ENCODE peak calls at places on chromosomes 1 and 21, in eight cellular contexts. P is effector memory CD4-positive, alpha-beta T cell; W is neuronal stem cell; O is CD4-positive, alpha-beta memory T cell; Y is neural progenitor cell; I is adipocyte; V is transverse colon; F is aorta. X is an unnamed sample.

GRCh38 chr1:232369451-232369850 is 260.5 kb downstream of the SIPA1L2 start:
- DNase-seq in O (no peak), F (no peak), V (no peak), W (no peak), P (no peak), I (no peak), Y (no peak), X (no peak)

GRCh38 chr1:16117369-16117768 is 38.5 kb downstream of the EPHA2 start:
- DNase-seq in F (no peak), P (no peak), I (no peak), V (no peak), O (no peak), W (no peak), Y (no peak), X (no peak)

GRCh38 chr1:201501144-201501543 is 5.8 kb downstream of the CSRP1 start:
- DNase-seq in I (no peak), O (no peak), Y (no peak), P (no peak), W (no peak), F (no peak), V (no peak), X (no peak)

GRCh38 chr21:37829447-37829846 is 86.8 kb downstream of the KCNJ6 start:
- DNase-seq in V (peak; percentile 76), F (no peak), Y (no peak), O (no peak), P (no peak), I (peak; percentile 48), W (no peak), X (no peak)

GRCh38 chr1:212777166-212777565 is 14.4 kb downstream of the NSL1 start:
- DNase-seq in O (no peak), F (no peak), I (no peak), V (no peak), P (no peak), Y (no peak), W (no peak), X (no peak)

GRCh38 chr1:172733815-172734214 is 74.9 kb downstream of the FASLG start:
- DNase-seq in I (no peak), P (no peak), Y (no peak), F (no peak), W (no peak), O (no peak), V (no peak), X (no peak)

GRCh38 chr1:85494074-85494956 is 29.4 kb upstream of the DDAH1 start:
- DNase-seq in I (no peak), O (no peak), P (no peak), V (no peak), Y (no peak), W (no peak), F (no peak), X (no peak)

GRCh38 chr1:38013027-38013588 is 574 bp downstream of the UTP11 start:
- DNase-seq in Y (no peak), P (no peak), W (no peak), V (no peak), I (peak; percentile 86), F (no peak), O (no peak), X (no peak)

GRCh38 chr1:113879459-113880038 is 7.8 kb downstream of the BCL2L15 start:
- DNase-seq in F (no peak), V (no peak), Y (no peak), W (no peak), P (no peak), O (no peak), I (no peak), X (no peak)

GRCh38 chr1:1630191-1630964 is 1.6 kb upstream of the MMP23B start:
- DNase-seq in V (peak; percentile 86), P (peak; percentile 94), Y (peak; percentile 78), W (no peak), O (peak; percentile 98), I (no peak), F (peak; percentile 87), X (peak; percentile 91)

GRCh38 chr1:59055908-59056719 is 240.8 kb upstream of the FGGY start:
- DNase-seq in W (no peak), O (no peak), I (peak; percentile 25), V (no peak), F (no peak), P (no peak), Y (no peak), X (no peak)

GRCh38 chr1:53617382-53618217 is 121.4 kb downstream of the GLIS1 start:
- DNase-seq in I (peak; percentile 5), P (no peak), V (no peak), W (no peak), Y (no peak), O (no peak), F (peak; percentile 36), X (no peak)

GRCh38 chr1:205521646-205522150 is 17.2 kb downstream of the CDK18 start:
- DNase-seq in V (no peak), Y (peak; percentile 47), F (no peak), I (no peak), O (no peak), P (no peak), W (no peak), X (no peak)

GRCh38 chr1:90357980-90358379 is 359.1 kb downstream of the BARHL2 start:
- DNase-seq in O (no peak), W (no peak), F (no peak), I (no peak), P (no peak), V (no peak), Y (no peak), X (no peak)

GRCh38 chr1:237041461-237041794 is 556 bp upstream of the RYR2 start:
- DNase-seq in I (no peak), V (no peak), F (no peak), P (no peak), Y (no peak), O (no peak), W (no peak), X (no peak)

GRCh38 chr21:33232640-33233039 is 2.9 kb downstream of the IFNAR2 start:
- DNase-seq in W (no peak), I (no peak), F (no peak), Y (no peak), O (no peak), V (no peak), P (no peak), X (no peak)

GRCh38 chr1:207051615-207051943 is 571 bp upstream of the YOD1 start:
- DNase-seq in F (no peak), O (no peak), I (no peak), V (no peak), W (no peak), Y (no peak), P (no peak), X (no peak)

GRCh38 chr1:5765997-5766913 is 226.0 kb downstream of the NPHP4 start:
- DNase-seq in W (no peak), F (peak; percentile 17), Y (no peak), V (no peak), I (no peak), O (no peak), P (no peak), X (no peak)

GRCh38 chr1:63679589-63679988 is 86.4 kb downstream of the PGM1 start:
- DNase-seq in V (no peak), Y (no peak), I (no peak), P (no peak), W (no peak), O (no peak), F (no peak), X (no peak)
- H3K4me1 ChIP-seq in V (peaks cover 4% of the 10 kb centered on the region), Y (no peaks in the 10 kb centered on the region), I (peaks cover 4% of the 10 kb centered on the region), P (no peaks in the 10 kb centered on the region), W (no peaks in the 10 kb centered on the region), O (no peaks in the 10 kb centered on the region), F (no peaks in the 10 kb centered on the region), X (no peaks in the 10 kb centered on the region)

GRCh38 chr1:94708811-94709210 is 111.3 kb upstream of the SLC44A3 start:
- DNase-seq in I (no peak), W (no peak), F (no peak), O (no peak), Y (no peak), P (no peak), V (no peak), X (no peak)
- H3K4me1 ChIP-seq in I (peaks cover 29% of the 10 kb centered on the region), W (peaks cover 1% of the 10 kb centered on the region), F (no peaks in the 10 kb centered on the region), O (no peaks in the 10 kb centered on the region), Y (no peaks in the 10 kb centered on the region), P (no peaks in the 10 kb centered on the region), V (peaks cover 12% of the 10 kb centered on the region), X (no peaks in the 10 kb centered on the region)

DNA sequence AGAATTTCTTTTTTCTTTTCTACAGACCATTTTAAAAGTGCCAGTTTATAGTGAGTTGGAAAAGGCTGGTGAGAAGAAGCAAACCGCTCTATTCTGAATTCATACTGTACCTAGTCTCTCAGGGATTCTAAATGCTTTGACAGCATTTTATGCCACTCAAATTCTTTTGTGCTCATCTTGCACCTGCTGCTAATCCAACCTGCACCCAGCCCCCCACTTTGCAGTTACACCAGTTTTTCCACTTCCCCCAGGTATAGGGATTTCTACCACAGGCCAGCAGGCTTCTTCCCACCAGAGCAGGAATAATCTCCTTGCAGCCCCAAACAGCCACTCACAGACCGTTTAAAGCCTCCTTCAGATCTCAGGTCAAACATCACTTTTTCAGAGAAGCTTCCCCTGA is 112.3 kb downstream of the RERE start:
- DNase-seq in V (no peak), W (no peak), F (no peak), I (no peak), Y (no peak), O (no peak), P (no peak), X (no peak)
- H3K4me1 ChIP-seq in V (peaks cover 63% of the 10 kb centered on the region), W (peaks cover 16% of the 10 kb centered on the region), F (no peaks in the 10 kb centered on the region), I (peaks cover 24% of the 10 kb centered on the region), Y (peaks cover 36% of the 10 kb centered on the region), O (peaks cover 32% of the 10 kb centered on the region), P (peaks cover 25% of the 10 kb centered on the region), X (peaks cover 33% of the 10 kb centered on the region)

GRCh38 chr1:208183977-208184901 is 59.9 kb downstream of the PLXNA2 start:
- DNase-seq in P (no peak), V (peak; percentile 78), I (peak; percentile 98), O (no peak), Y (no peak), F (peak; percentile 52), W (no peak), X (no peak)
- H3K4me1 ChIP-seq in P (no peaks in the 10 kb centered on the region), V (peaks cover 73% of the 10 kb centered on the region), I (peaks cover 56% of the 10 kb centered on the region), O (no peaks in the 10 kb centered on the region), Y (peaks cover 61% of the 10 kb centered on the region), F (no peaks in the 10 kb centered on the region), W (peaks cover 35% of the 10 kb centered on the region), X (no peaks in the 10 kb centered on the region)

DNA sequence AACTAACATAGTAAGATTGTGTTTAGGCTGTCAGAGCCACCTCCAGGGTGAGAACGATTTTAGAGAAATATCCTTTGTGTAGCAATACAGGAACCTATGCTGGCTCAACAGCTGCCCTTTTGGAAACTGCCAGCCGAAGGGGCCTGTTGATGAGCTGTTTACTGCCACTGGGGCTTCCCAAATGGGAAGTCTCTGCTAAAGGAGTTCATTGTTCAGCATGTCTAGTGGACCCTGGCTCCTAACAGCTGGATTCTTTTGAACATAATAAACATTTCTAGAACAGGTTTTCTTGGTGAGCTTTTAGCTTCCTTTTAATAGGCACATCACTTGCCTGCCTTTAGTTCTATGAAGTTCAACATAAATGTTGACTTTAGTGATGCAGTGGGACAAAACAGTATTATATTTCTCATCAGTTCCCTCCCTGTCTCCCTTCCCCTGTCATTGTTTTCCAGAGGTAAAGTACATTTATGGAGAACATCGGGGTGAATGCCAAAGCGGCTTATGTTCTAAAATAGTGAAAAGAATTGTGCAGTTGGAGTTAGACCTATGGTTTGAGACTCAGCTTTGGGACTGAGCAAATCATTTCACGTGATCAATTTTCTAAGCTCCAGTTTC is 57.4 kb downstream of the UCK2 start:
- DNase-seq in W (no peak), V (no peak), O (no peak), Y (peak; percentile 12), I (no peak), P (no peak), F (no peak), X (no peak)
- H3K4me1 ChIP-seq in W (peaks cover 16% of the 10 kb centered on the region), V (peaks cover 23% of the 10 kb centered on the region), O (no peaks in the 10 kb centered on the region), Y (peaks cover 19% of the 10 kb centered on the region), I (peaks cover 4% of the 10 kb centered on the region), P (no peaks in the 10 kb centered on the region), F (no peaks in the 10 kb centered on the region), X (no peaks in the 10 kb centered on the region)

X was measured in CD4-positive, CD25-positive, alpha-beta regulatory T cell.